ENCODE peak calls at places on chromosomes 12 and 14, in ten cellular contexts. E is cardiac muscle cell; Y is T-helper 9 cell; F is kidney; S is T-helper 17 cell; P is A172; X is mesenchymal stem cell; Q is M059J; Z is CD4-positive, CD25-positive, alpha-beta regulatory T cell; U is activated T-helper 1 cell treated with Interleukin-2 at 50 U/mL for 16 hours. G is an unnamed sample.

GRCh38 chr14:89956294-89957009 is 725 bp downstream of the TDP1 start:
- DNase-seq in E (peak; percentile 8), Y (peak; percentile 61), F (peak; percentile 80), S (peak; percentile 56), P (peak; percentile 89), X (peak; percentile 93), Q (peak; percentile 94), Z (peak; percentile 79), U (peak; percentile 63), G (peak; percentile 84)

GRCh38 chr12:111068281-111068680 is 147.9 kb upstream of the MYL2 start:
- DNase-seq in E (peak; percentile 48), Y (peak; percentile 8), F (no peak), S (peak; percentile 16), P (no peak), X (no peak), Q (no peak), Z (peak; percentile 20), U (no peak), G (no peak)

GRCh38 chr12:123873795-123874194 is 98.8 kb downstream of the CCDC92 start:
- DNase-seq in E (no peak), Y (no peak), F (no peak), S (no peak), P (no peak), X (no peak), Q (no peak), Z (no peak), U (no peak), G (no peak)

GRCh38 chr14:95535226-95536021 is 574 bp downstream of the GLRX5 start:
- DNase-seq in E (no peak), Y (no peak), F (peak; percentile 84), S (no peak), P (no peak), X (peak; percentile 37), Q (no peak), Z (no peak), U (no peak), G (peak; percentile 43)

GRCh38 chr12:51013441-51013840 is 12.7 kb downstream of the SLC11A2 start:
- DNase-seq in E (no peak), Y (no peak), F (no peak), S (no peak), P (no peak), X (no peak), Q (no peak), Z (no peak), U (no peak), G (no peak)

GRCh38 chr12:59040043-59040442 is 119.7 kb upstream of the LRIG3 start:
- DNase-seq in E (no peak), Y (no peak), F (no peak), S (no peak), P (no peak), X (no peak), Q (no peak), Z (no peak), U (no peak), G (no peak)

GRCh38 chr12:115506822-115507629 is 770.5 kb downstream of the MED13L start:
- DNase-seq in E (no peak), Y (no peak), F (no peak), S (no peak), P (no peak), X (no peak), Q (peak; percentile 9), Z (no peak), U (no peak), G (no peak)

GRCh38 chr14:60805881-60806569 is 71.5 kb downstream of the MNAT1 start:
- DNase-seq in E (no peak), Y (no peak), F (no peak), S (no peak), P (peak; percentile 62), X (no peak), Q (peak; percentile 87), Z (no peak), U (no peak), G (peak; percentile 4)

GRCh38 chr14:52473557-52473956 is 78.7 kb downstream of the TXNDC16 start:
- DNase-seq in E (no peak), Y (no peak), F (no peak), S (no peak), P (peak; percentile 16), X (peak; percentile 46), Q (peak; percentile 55), Z (peak; percentile 57), U (no peak), G (peak; percentile 59)

GRCh38 chr12:11885261-11886038 is 185.3 kb upstream of the BCL2L14 start:
- DNase-seq in E (peak; percentile 7), Y (no peak), F (no peak), S (no peak), P (peak; percentile 54), X (peak; percentile 62), Q (peak; percentile 94), Z (no peak), U (no peak), G (peak; percentile 94)

GRCh38 chr12:1797011-1797901 is 23.1 kb upstream of the LRTM2 start:
- DNase-seq in E (no peak), Y (peak; percentile 54), F (peak; percentile 91), S (no peak), P (no peak), X (no peak), Q (no peak), Z (peak; percentile 45), U (peak; percentile 57), G (no peak)

G was measured in dermis blood vessel endothelial cell.